ENCODE peak calls at places on chromosomes 1 and 21, in six cellular contexts. Y, G, R, X, A and N are unnamed samples. For H3K4me1, the result is how much of the 10 kb centered on the place peaks cover.

GRCh38 chr1:7899741-7900140 is 40.9 kb downstream of the TNFRSF9 start:
- DNase-seq in Y (no peak), G (no peak), R (no peak), X (no peak), A (no peak), N (no peak)

GRCh38 chr21:46294647-46295176 is 8.6 kb downstream of the YBEY start:
- DNase-seq in Y (no peak), G (no peak), R (peak), X (no peak), A (no peak), N (peak)

GRCh38 chr1:11594222-11594621 is 60.0 kb downstream of the FBXO2 start:
- DNase-seq in Y (no peak), G (no peak), R (peak), X (no peak), A (no peak), N (no peak)

GRCh38 chr1:30037251-30038118 is 685.9 kb downstream of the MATN1 start:
- DNase-seq in Y (no peak), G (no peak), R (no peak), X (no peak), A (no peak), N (no peak)

GRCh38 chr1:181141431-181141910 is 53.0 kb downstream of the IER5 start:
- DNase-seq in Y (peak), G (no peak), R (no peak), X (peak), A (no peak), N (peak)

GRCh38 chr21:18478513-18478912 is 74.9 kb upstream of the TMPRSS15 start:
- DNase-seq in Y (no peak), G (no peak), R (no peak), X (no peak), A (no peak), N (no peak)

GRCh38 chr1:234955107-234955731 is 173.4 kb downstream of the TOMM20 start:
- DNase-seq in Y (peak), G (no peak), R (no peak), X (peak), A (no peak), N (no peak)

GRCh38 chr1:228989992-228990827 is 254.9 kb downstream of the RHOU start:
- DNase-seq in Y (peak), G (no peak), R (peak), X (no peak), A (no peak), N (no peak)

GRCh38 chr1:228163004-228163753 is 2.4 kb upstream of the IBA57 start:
- DNase-seq in Y (peak), G (no peak), R (no peak), X (peak), A (no peak), N (no peak)

GRCh38 chr21:42761776-42762335 is 108.4 kb downstream of the PDE9A start:
- DNase-seq in Y (no peak), G (no peak), R (no peak), X (peak), A (no peak), N (no peak)

GRCh38 chr1:24914226-24915069 is 15.6 kb downstream of the RUNX3 start:
- DNase-seq in Y (no peak), G (no peak), R (peak), X (peak), A (no peak), N (peak)

GRCh38 chr1:56675763-56676162 is 30.6 kb downstream of the PRKAA2 start:
- DNase-seq in Y (no peak), G (no peak), R (no peak), X (no peak), A (no peak), N (no peak)

GRCh38 chr1:108051625-108052382 is 86.8 kb upstream of the VAV3 start:
- DNase-seq in Y (no peak), G (peak), R (no peak), X (no peak), A (no peak), N (no peak)

GRCh38 chr1:56867491-56867890 is 12.9 kb downstream of the C8A start:
- DNase-seq in Y (peak), G (no peak), R (no peak), X (no peak), A (no peak), N (no peak)

GRCh38 chr1:63414691-63415090 is 47.3 kb downstream of the ALG6 start:
- DNase-seq in Y (no peak), G (no peak), R (peak), X (no peak), A (no peak), N (no peak)

DNA sequence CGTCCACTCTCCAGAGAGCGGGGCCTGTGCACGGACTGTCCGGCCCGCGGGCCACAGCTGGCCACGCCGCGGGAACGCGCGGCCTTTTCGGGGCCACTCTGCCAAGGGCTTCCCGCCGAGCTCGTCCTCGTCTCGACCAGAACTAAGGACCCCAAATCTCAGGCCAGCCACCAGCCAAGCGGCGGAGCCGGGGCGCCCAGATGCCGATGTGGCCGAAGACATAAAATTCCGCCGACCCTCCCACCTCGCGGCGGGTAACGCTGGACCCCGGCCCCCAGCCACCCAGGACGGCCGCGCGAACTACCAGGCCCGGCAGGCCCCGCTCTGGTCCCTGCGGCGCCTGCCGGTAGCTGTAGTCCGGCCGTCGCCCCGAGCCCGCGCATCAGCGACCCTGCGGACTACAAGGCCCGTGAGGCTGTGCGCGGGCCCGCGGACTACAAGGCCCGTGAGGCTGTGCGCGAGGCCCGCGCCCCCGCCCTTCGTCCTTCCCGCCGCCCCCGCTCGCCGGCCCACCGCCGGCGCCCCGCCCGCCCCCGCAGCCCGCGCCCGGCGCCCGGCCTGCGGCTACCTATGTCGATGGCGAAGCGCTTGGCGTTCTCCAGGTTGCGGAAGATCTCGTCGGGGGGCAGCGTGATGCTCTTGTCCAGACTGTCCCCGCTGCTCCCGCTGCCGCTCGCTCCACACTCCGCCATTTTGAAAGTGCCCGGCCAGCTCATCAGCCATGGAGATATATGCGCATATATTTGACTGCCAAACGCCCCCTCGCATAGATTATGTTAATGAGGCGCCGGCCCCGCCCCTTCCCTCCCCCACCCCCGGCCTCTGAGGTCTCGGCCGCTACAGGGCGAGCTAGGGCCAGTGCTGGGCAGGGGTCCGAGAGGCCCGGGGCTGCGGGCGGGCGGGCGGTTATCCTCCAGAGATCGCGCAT is at the start of gene PANK4:
- DNase-seq in Y (peak), G (peak), R (peak), X (peak), A (peak), N (peak)
- H3K4me1 ChIP-seq in Y (half or more), G (under half), R (under half), X (under half), A (half or more), N (under half)

GRCh38 chr1:185317034-185317885 is at the start of gene IVNS1ABP:
- DNase-seq in Y (peak), G (peak), R (peak), X (peak), A (peak), N (peak)

GRCh38 chr1:185317886-185318310 is 855 bp upstream of the IVNS1ABP start:
- DNase-seq in Y (peak), G (peak), R (peak), X (no peak), A (peak), N (no peak)

GRCh38 chr1:185316163-185317033 is 645 bp downstream of the IVNS1ABP start:
- DNase-seq in Y (peak), G (peak), R (peak), X (peak), A (peak), N (peak)

GRCh38 chr1:185318431-185319151 is 1.5 kb upstream of the IVNS1ABP start:
- DNase-seq in Y (no peak), G (no peak), R (no peak), X (no peak), A (no peak), N (no peak)

GRCh38 chr1:185319152-185319501 is 2.1 kb upstream of the IVNS1ABP start:
- DNase-seq in Y (no peak), G (no peak), R (no peak), X (no peak), A (no peak), N (no peak)
- H3K4me1 ChIP-seq in Y (under half), G (under half), R (under half), X (under half), A (under half), N (under half)

DNA sequence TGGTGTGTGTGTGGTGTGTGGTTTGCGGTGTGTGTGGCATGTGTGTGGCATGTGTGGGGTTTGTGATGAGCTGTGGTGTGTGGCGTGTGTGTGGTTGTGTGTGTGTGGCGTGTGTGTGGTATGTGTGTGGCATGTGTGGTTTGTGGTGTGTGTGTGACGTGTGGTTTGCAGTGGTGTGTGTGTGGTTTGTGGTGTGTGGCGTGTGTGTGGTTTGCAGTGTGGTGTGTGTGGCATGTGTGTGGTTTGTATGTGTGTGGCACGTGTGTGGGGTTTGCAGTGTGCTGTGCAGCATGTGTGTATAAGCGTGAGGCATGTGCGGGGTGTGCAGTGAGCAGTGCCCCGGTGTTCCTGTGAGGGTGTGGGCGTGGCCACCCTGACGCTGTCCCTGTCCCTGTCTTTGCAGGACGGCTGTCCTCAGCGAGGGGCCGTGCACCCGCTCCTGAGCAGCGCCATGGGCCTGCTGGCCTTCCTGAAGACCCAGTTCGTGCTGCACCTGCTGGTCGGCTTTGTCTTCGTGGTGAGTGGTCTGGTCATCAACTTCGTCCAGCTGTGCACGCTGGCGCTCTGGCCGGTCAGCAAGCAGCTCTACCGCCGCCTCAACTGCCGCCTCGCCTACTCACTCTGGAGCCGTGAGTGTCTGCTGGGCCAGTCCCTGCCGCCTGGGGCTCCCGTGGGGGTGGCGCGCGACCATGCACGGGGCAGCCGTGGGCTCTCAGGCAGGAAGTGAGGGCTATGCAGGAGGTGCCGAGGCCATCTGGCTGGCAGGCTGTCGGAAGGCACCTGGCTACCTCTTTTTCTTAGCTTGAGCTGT is 52.7 kb upstream of the TRAPPC10 start:
- DNase-seq in Y (no peak), G (no peak), R (no peak), X (peak), A (no peak), N (no peak)
- H3K4me1 ChIP-seq in Y (under half), G (under half), R (under half), X (under half), A (under half), N (under half)

DNA sequence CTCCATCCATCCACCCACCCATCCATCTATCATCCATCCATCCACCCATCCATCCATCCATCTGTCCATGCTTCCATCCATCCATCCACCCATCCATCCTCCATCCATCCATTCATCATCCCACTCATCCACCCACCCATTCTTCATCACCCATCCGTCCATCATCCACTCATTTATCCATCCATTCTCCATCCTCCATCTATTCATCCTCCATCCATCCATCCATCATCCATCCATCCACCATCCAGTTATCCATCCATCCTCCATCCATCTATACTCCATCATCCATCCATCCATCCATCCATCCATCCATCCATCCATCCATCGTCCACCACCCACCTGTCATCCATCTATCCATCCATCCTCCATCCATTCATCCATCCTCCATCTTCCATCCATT is 32.1 kb upstream of the ACTRT2 start:
- DNase-seq in Y (no peak), G (no peak), R (no peak), X (no peak), A (no peak), N (no peak)
- H3K4me1 ChIP-seq in Y (under half), G (under half), R (under half), X (under half), A (under half), N (under half)

GRCh38 chr1:198605426-198605825 is 33.4 kb upstream of the PTPRC start:
- DNase-seq in Y (no peak), G (no peak), R (peak), X (no peak), A (no peak), N (no peak)
- H3K4me1 ChIP-seq in Y (under half), G (half or more), R (under half), X (under half), A (under half), N (under half)

GRCh38 chr1:27416387-27417111 is 24.1 kb downstream of the GPR3 start:
- DNase-seq in Y (peak), G (peak), R (peak), X (no peak), A (peak), N (peak)
- H3K4me1 ChIP-seq in Y (under half), G (under half), R (under half), X (under half), A (under half), N (under half)

GRCh38 chr1:202221911-202222909 is 28.6 kb downstream of the LGR6 start:
- DNase-seq in Y (no peak), G (no peak), R (no peak), X (no peak), A (no peak), N (peak)
- H3K4me1 ChIP-seq in Y (under half), G (under half), R (under half), X (under half), A (under half), N (under half)

GRCh38 chr1:38925381-38925780 is 16.2 kb downstream of the RHBDL2 start:
- DNase-seq in Y (no peak), G (no peak), R (no peak), X (no peak), A (no peak), N (no peak)

GRCh38 chr1:38918568-38918967 is 23.1 kb downstream of the RHBDL2 start:
- DNase-seq in Y (no peak), G (no peak), R (no peak), X (no peak), A (no peak), N (no peak)

GRCh38 chr1:38919075-38919474 is 22.6 kb downstream of the RHBDL2 start:
- DNase-seq in Y (peak), G (no peak), R (peak), X (no peak), A (no peak), N (no peak)

GRCh38 chr1:38926091-38926490 is 15.5 kb downstream of the RHBDL2 start:
- DNase-seq in Y (no peak), G (no peak), R (peak), X (no peak), A (no peak), N (no peak)

GRCh38 chr1:38923607-38924006 is 18.0 kb downstream of the RHBDL2 start:
- DNase-seq in Y (no peak), G (no peak), R (no peak), X (no peak), A (no peak), N (no peak)
- H3K4me1 ChIP-seq in Y (under half), G (under half), R (under half), X (under half), A (under half), N (under half)